ENCODE peak calls at places on chromosomes 5 and 9, in seven cellular contexts. One of them, this sample, is unnamed.

GRCh38 chr9:81777514-81777913 is 88.2 kb upstream of the TLE1 start:
- DNase-seq in NCI-H1417: no peak
- DNase-seq in glomerular endothelial cell: no peak
- DNase-seq in lung: no peak
- DNase-seq in Calu3: no peak
- DNase-seq in Right ventricle myocardium superior: no peak
- DNase-seq in right atrium auricular region: no peak
- DNase-seq in this sample: no peak

GRCh38 chr5:95032801-95033200 is 252.1 kb downstream of the MCTP1 start:
- DNase-seq in NCI-H1417: no peak
- DNase-seq in glomerular endothelial cell: peak; percentile 55
- DNase-seq in lung: no peak
- DNase-seq in Calu3: no peak
- DNase-seq in Right ventricle myocardium superior: no peak
- DNase-seq in right atrium auricular region: no peak
- DNase-seq in this sample: no peak

GRCh38 chr5:41707853-41708603 is 162.2 kb downstream of the OXCT1 start:
- DNase-seq in NCI-H1417: peak; percentile 65
- DNase-seq in glomerular endothelial cell: peak; percentile 33
- DNase-seq in lung: no peak
- DNase-seq in Calu3: no peak
- DNase-seq in Right ventricle myocardium superior: no peak
- DNase-seq in right atrium auricular region: no peak
- DNase-seq in this sample: peak; percentile 15

GRCh38 chr5:52007230-52007858 is 624.1 kb downstream of the ISL1 start:
- DNase-seq in NCI-H1417: peak; percentile 85
- DNase-seq in glomerular endothelial cell: peak; percentile 9
- DNase-seq in lung: no peak
- DNase-seq in Calu3: peak; percentile 54
- DNase-seq in Right ventricle myocardium superior: no peak
- DNase-seq in right atrium auricular region: no peak
- DNase-seq in this sample: peak; percentile 36

GRCh38 chr9:33137781-33138264 is 29.3 kb downstream of the B4GALT1 start:
- DNase-seq in NCI-H1417: no peak
- DNase-seq in glomerular endothelial cell: no peak
- DNase-seq in lung: no peak
- DNase-seq in Calu3: no peak
- DNase-seq in Right ventricle myocardium superior: no peak
- DNase-seq in right atrium auricular region: no peak
- DNase-seq in this sample: no peak

GRCh38 chr5:39717186-39717897 is 292.6 kb upstream of the DAB2 start:
- DNase-seq in NCI-H1417: no peak
- DNase-seq in glomerular endothelial cell: no peak
- DNase-seq in lung: no peak
- DNase-seq in Calu3: no peak
- DNase-seq in Right ventricle myocardium superior: no peak
- DNase-seq in right atrium auricular region: no peak
- DNase-seq in this sample: no peak

GRCh38 chr9:137021574-137021978 is 6.5 kb downstream of the ABCA2 start:
- DNase-seq in NCI-H1417: no peak
- DNase-seq in glomerular endothelial cell: no peak
- DNase-seq in lung: no peak
- DNase-seq in Calu3: no peak
- DNase-seq in Right ventricle myocardium superior: no peak
- DNase-seq in right atrium auricular region: no peak
- DNase-seq in this sample: no peak

GRCh38 chr5:2989517-2989916 is 238.0 kb upstream of the IRX2 start:
- DNase-seq in NCI-H1417: no peak
- DNase-seq in glomerular endothelial cell: no peak
- DNase-seq in lung: no peak
- DNase-seq in Calu3: no peak
- DNase-seq in Right ventricle myocardium superior: no peak
- DNase-seq in right atrium auricular region: no peak
- DNase-seq in this sample: no peak

GRCh38 chr9:136511670-136512592 is 29.1 kb upstream of the SEC16A start:
- DNase-seq in NCI-H1417: no peak
- DNase-seq in glomerular endothelial cell: peak; percentile 89
- DNase-seq in lung: peak; percentile 59
- DNase-seq in Calu3: no peak
- DNase-seq in Right ventricle myocardium superior: peak; percentile 86
- DNase-seq in right atrium auricular region: peak; percentile 90
- DNase-seq in this sample: no peak

GRCh38 chr5:175478008-175478383 is 364 bp upstream of the SFXN1 start:
- DNase-seq in NCI-H1417: no peak
- DNase-seq in glomerular endothelial cell: no peak
- DNase-seq in lung: no peak
- DNase-seq in Calu3: no peak
- DNase-seq in Right ventricle myocardium superior: no peak
- DNase-seq in right atrium auricular region: no peak
- DNase-seq in this sample: no peak

GRCh38 chr9:97633859-97634485 is 351 bp downstream of the NCBP1 start:
- DNase-seq in NCI-H1417: no peak
- DNase-seq in glomerular endothelial cell: no peak
- DNase-seq in lung: no peak
- DNase-seq in Calu3: no peak
- DNase-seq in Right ventricle myocardium superior: no peak
- DNase-seq in right atrium auricular region: no peak
- DNase-seq in this sample: no peak

GRCh38 chr5:68270576-68270975 is 55.0 kb downstream of the PIK3R1 start:
- DNase-seq in NCI-H1417: no peak
- DNase-seq in glomerular endothelial cell: no peak
- DNase-seq in lung: no peak
- DNase-seq in Calu3: no peak
- DNase-seq in Right ventricle myocardium superior: no peak
- DNase-seq in right atrium auricular region: no peak
- DNase-seq in this sample: no peak

GRCh38 chr5:68433921-68434879 is 218.6 kb downstream of the PIK3R1 start:
- DNase-seq in NCI-H1417: no peak
- DNase-seq in glomerular endothelial cell: peak; percentile 74
- DNase-seq in lung: peak; percentile 76
- DNase-seq in Calu3: peak; percentile 97
- DNase-seq in Right ventricle myocardium superior: peak; percentile 87
- DNase-seq in right atrium auricular region: peak; percentile 93
- DNase-seq in this sample: no peak

GRCh38 chr5:180366303-180366702 is 13.2 kb upstream of the GFPT2 start:
- DNase-seq in NCI-H1417: no peak
- DNase-seq in glomerular endothelial cell: no peak
- DNase-seq in lung: no peak
- DNase-seq in Calu3: no peak
- DNase-seq in Right ventricle myocardium superior: peak; percentile 42
- DNase-seq in right atrium auricular region: no peak
- DNase-seq in this sample: no peak

GRCh38 chr9:129283705-129284606 is 105.9 kb upstream of the IER5L start:
- DNase-seq in NCI-H1417: no peak
- DNase-seq in glomerular endothelial cell: no peak
- DNase-seq in lung: no peak
- DNase-seq in Calu3: no peak
- DNase-seq in Right ventricle myocardium superior: no peak
- DNase-seq in right atrium auricular region: peak; percentile 50
- DNase-seq in this sample: no peak

GRCh38 chr5:56176155-56176798 is 56.9 kb downstream of the ANKRD55 start:
- DNase-seq in NCI-H1417: no peak
- DNase-seq in glomerular endothelial cell: no peak
- DNase-seq in lung: no peak
- DNase-seq in Calu3: no peak
- DNase-seq in Right ventricle myocardium superior: no peak
- DNase-seq in right atrium auricular region: no peak
- DNase-seq in this sample: no peak

GRCh38 chr5:537098-537497 is 12.8 kb upstream of the SLC9A3 start:
- DNase-seq in NCI-H1417: no peak
- DNase-seq in glomerular endothelial cell: no peak
- DNase-seq in lung: no peak
- DNase-seq in Calu3: no peak
- DNase-seq in Right ventricle myocardium superior: peak; percentile 31
- DNase-seq in right atrium auricular region: no peak
- DNase-seq in this sample: no peak

GRCh38 chr9:137030528-137030927 is 1.4 kb downstream of the FUT7 start:
- DNase-seq in NCI-H1417: no peak
- DNase-seq in glomerular endothelial cell: no peak
- DNase-seq in lung: no peak
- DNase-seq in Calu3: no peak
- DNase-seq in Right ventricle myocardium superior: peak; percentile 72
- DNase-seq in right atrium auricular region: no peak
- DNase-seq in this sample: no peak

GRCh38 chr5:132679166-132679565 is 5.4 kb downstream of the IL4 start:
- DNase-seq in NCI-H1417: no peak
- DNase-seq in glomerular endothelial cell: no peak
- DNase-seq in lung: no peak
- DNase-seq in Calu3: no peak
- DNase-seq in Right ventricle myocardium superior: no peak
- DNase-seq in right atrium auricular region: peak; percentile 23
- DNase-seq in this sample: no peak

GRCh38 chr5:174418809-174419522 is 305.4 kb upstream of the MSX2 start:
- DNase-seq in NCI-H1417: no peak
- DNase-seq in glomerular endothelial cell: no peak
- DNase-seq in lung: no peak
- DNase-seq in Calu3: peak; percentile 21
- DNase-seq in Right ventricle myocardium superior: no peak
- DNase-seq in right atrium auricular region: no peak
- DNase-seq in this sample: no peak

This sample was measured in NCI-H187.